ENCODE peak calls at places on chromosomes 2 and 18, in six cellular contexts. One of them, this sample, is unnamed.

GRCh38 chr2:151315381-151315903 is 26.0 kb upstream of the NMI start:
- DNase-seq in GM12878: no peak
- DNase-seq in choroid plexus epithelial cell: no peak
- DNase-seq in transverse colon: no peak
- DNase-seq in neural progenitor cell: peak
- DNase-seq in CD4-positive, alpha-beta T cell: no peak
- DNase-seq in this sample: no peak

GRCh38 chr2:174330945-174331619 is 3.7 kb upstream of the SP9 start:
- DNase-seq in neural progenitor cell: peak
- DNase-seq in transverse colon: no peak
- DNase-seq in CD4-positive, alpha-beta T cell: no peak
- DNase-seq in choroid plexus epithelial cell: no peak
- DNase-seq in GM12878: no peak
- DNase-seq in this sample: no peak

GRCh38 chr2:119914266-119914665 is 98.6 kb upstream of the EPB41L5 start:
- DNase-seq in choroid plexus epithelial cell: peak
- DNase-seq in neural progenitor cell: no peak
- DNase-seq in GM12878: no peak
- DNase-seq in CD4-positive, alpha-beta T cell: no peak
- DNase-seq in transverse colon: no peak
- DNase-seq in this sample: no peak

GRCh38 chr2:200786423-200786822 is 25.3 kb upstream of the BZW1 start:
- DNase-seq in neural progenitor cell: no peak
- DNase-seq in GM12878: no peak
- DNase-seq in choroid plexus epithelial cell: peak
- DNase-seq in transverse colon: no peak
- DNase-seq in CD4-positive, alpha-beta T cell: no peak
- DNase-seq in this sample: no peak

GRCh38 chr18:72360628-72361027 is 183.5 kb downstream of the CBLN2 start:
- DNase-seq in CD4-positive, alpha-beta T cell: no peak
- DNase-seq in GM12878: no peak
- DNase-seq in neural progenitor cell: no peak
- DNase-seq in transverse colon: no peak
- DNase-seq in choroid plexus epithelial cell: peak
- DNase-seq in this sample: no peak

GRCh38 chr2:19839438-19839837 is 62.3 kb downstream of the TTC32 start:
- DNase-seq in transverse colon: no peak
- DNase-seq in CD4-positive, alpha-beta T cell: no peak
- DNase-seq in neural progenitor cell: no peak
- DNase-seq in GM12878: no peak
- DNase-seq in choroid plexus epithelial cell: no peak
- DNase-seq in this sample: no peak

GRCh38 chr2:120679526-120679925 is 56.1 kb upstream of the GLI2 start:
- DNase-seq in GM12878: no peak
- DNase-seq in choroid plexus epithelial cell: no peak
- DNase-seq in CD4-positive, alpha-beta T cell: no peak
- DNase-seq in transverse colon: no peak
- DNase-seq in neural progenitor cell: no peak
- DNase-seq in this sample: no peak

GRCh38 chr2:191272064-191272463 is 26.9 kb downstream of the MYO1B start:
- DNase-seq in neural progenitor cell: no peak
- DNase-seq in transverse colon: no peak
- DNase-seq in GM12878: no peak
- DNase-seq in choroid plexus epithelial cell: no peak
- DNase-seq in CD4-positive, alpha-beta T cell: no peak
- DNase-seq in this sample: no peak

GRCh38 chr2:172461591-172462392 is 34.4 kb downstream of the ITGA6 start:
- DNase-seq in neural progenitor cell: peak
- DNase-seq in GM12878: no peak
- DNase-seq in CD4-positive, alpha-beta T cell: peak
- DNase-seq in choroid plexus epithelial cell: peak
- DNase-seq in transverse colon: peak
- DNase-seq in this sample: peak

GRCh38 chr2:84427235-84428138 is 31.6 kb downstream of the SUCLG1 start:
- DNase-seq in neural progenitor cell: no peak
- DNase-seq in choroid plexus epithelial cell: peak
- DNase-seq in transverse colon: no peak
- DNase-seq in CD4-positive, alpha-beta T cell: no peak
- DNase-seq in GM12878: no peak
- DNase-seq in this sample: no peak

GRCh38 chr2:84421197-84421596 is 37.9 kb downstream of the SUCLG1 start:
- DNase-seq in GM12878: no peak
- DNase-seq in CD4-positive, alpha-beta T cell: no peak
- DNase-seq in choroid plexus epithelial cell: no peak
- DNase-seq in transverse colon: no peak
- DNase-seq in neural progenitor cell: no peak
- DNase-seq in this sample: no peak

GRCh38 chr2:84421791-84422190 is 37.3 kb downstream of the SUCLG1 start:
- DNase-seq in GM12878: no peak
- DNase-seq in neural progenitor cell: no peak
- DNase-seq in transverse colon: no peak
- DNase-seq in choroid plexus epithelial cell: no peak
- DNase-seq in CD4-positive, alpha-beta T cell: no peak
- DNase-seq in this sample: no peak

GRCh38 chr2:84429328-84429727 is 29.8 kb downstream of the SUCLG1 start:
- DNase-seq in choroid plexus epithelial cell: no peak
- DNase-seq in GM12878: no peak
- DNase-seq in transverse colon: no peak
- DNase-seq in CD4-positive, alpha-beta T cell: no peak
- DNase-seq in neural progenitor cell: no peak
- DNase-seq in this sample: no peak

GRCh38 chr2:84424152-84424551 is 34.9 kb downstream of the SUCLG1 start:
- DNase-seq in neural progenitor cell: no peak
- DNase-seq in transverse colon: no peak
- DNase-seq in GM12878: no peak
- DNase-seq in choroid plexus epithelial cell: peak
- DNase-seq in CD4-positive, alpha-beta T cell: no peak
- DNase-seq in this sample: no peak
- TF ChIP-seq CTCF in neural progenitor cell: peak
- TF ChIP-seq CTCF in transverse colon: peak
- TF ChIP-seq CTCF in GM12878: peak
- TF ChIP-seq CTCF in choroid plexus epithelial cell: peak
- TF ChIP-seq CTCF in CD4-positive, alpha-beta T cell: peak
- TF ChIP-seq CTCF in this sample: peak

GRCh38 chr2:107685587-107685986 is 141.1 kb upstream of the RGPD4 start:
- DNase-seq in GM12878: no peak
- DNase-seq in transverse colon: no peak
- DNase-seq in CD4-positive, alpha-beta T cell: no peak
- DNase-seq in neural progenitor cell: no peak
- DNase-seq in choroid plexus epithelial cell: no peak
- DNase-seq in this sample: no peak
- TF ChIP-seq CTCF in GM12878: no peak
- TF ChIP-seq CTCF in transverse colon: no peak
- TF ChIP-seq CTCF in CD4-positive, alpha-beta T cell: no peak
- TF ChIP-seq CTCF in neural progenitor cell: no peak
- TF ChIP-seq CTCF in choroid plexus epithelial cell: no peak
- TF ChIP-seq CTCF in this sample: no peak

DNA sequence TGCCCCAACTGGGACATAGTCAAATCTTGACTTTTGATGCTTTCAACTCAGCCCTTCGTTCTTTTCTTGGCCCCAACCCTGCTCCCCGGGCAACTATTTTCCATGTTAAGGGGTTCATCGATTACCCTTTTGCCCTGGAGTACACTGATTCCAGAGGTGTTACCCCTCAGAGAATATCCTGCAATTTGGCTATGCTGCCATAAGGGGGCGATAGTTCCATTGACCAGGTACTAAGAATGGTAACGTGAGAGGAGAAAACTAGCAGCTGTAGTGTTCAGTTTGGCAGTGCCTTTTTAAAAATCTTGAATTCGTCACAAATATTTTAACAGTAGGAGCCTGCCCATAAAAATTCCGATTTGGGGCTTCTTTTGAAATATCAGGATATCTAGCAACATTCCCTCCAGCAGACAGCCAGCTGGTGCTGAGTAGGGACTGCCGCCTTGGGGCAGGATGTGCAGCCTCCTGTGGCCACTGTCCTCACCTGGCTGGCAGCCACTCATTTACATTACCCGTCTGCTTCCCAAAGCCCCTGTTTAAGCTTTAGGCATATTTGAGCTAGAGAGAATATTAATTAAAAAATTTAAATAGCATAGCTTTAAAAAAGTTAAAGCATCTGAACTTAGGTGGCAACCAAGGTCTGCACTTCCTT is 146.3 kb upstream of the SKOR2 start:
- DNase-seq in transverse colon: peak
- DNase-seq in CD4-positive, alpha-beta T cell: no peak
- DNase-seq in GM12878: no peak
- DNase-seq in choroid plexus epithelial cell: no peak
- DNase-seq in neural progenitor cell: peak
- DNase-seq in this sample: no peak
- TF ChIP-seq CTCF in transverse colon: peak
- TF ChIP-seq CTCF in CD4-positive, alpha-beta T cell: no peak
- TF ChIP-seq CTCF in GM12878: peak
- TF ChIP-seq CTCF in choroid plexus epithelial cell: no peak
- TF ChIP-seq CTCF in neural progenitor cell: peak
- TF ChIP-seq CTCF in this sample: peak

GRCh38 chr2:219404954-219405353 is 13.2 kb upstream of the DES start:
- DNase-seq in CD4-positive, alpha-beta T cell: no peak
- DNase-seq in neural progenitor cell: peak
- DNase-seq in choroid plexus epithelial cell: no peak
- DNase-seq in GM12878: no peak
- DNase-seq in transverse colon: no peak
- DNase-seq in this sample: no peak
- TF ChIP-seq CTCF in CD4-positive, alpha-beta T cell: no peak
- TF ChIP-seq CTCF in neural progenitor cell: no peak
- TF ChIP-seq CTCF in choroid plexus epithelial cell: no peak
- TF ChIP-seq CTCF in GM12878: no peak
- TF ChIP-seq CTCF in transverse colon: no peak
- TF ChIP-seq CTCF in this sample: no peak

GRCh38 chr18:60411715-60412114 is 39.1 kb upstream of the MC4R start:
- DNase-seq in neural progenitor cell: peak
- DNase-seq in GM12878: no peak
- DNase-seq in choroid plexus epithelial cell: peak
- DNase-seq in transverse colon: no peak
- DNase-seq in CD4-positive, alpha-beta T cell: no peak
- DNase-seq in this sample: no peak

GRCh38 chr18:60417946-60418345 is 45.4 kb upstream of the MC4R start:
- DNase-seq in neural progenitor cell: no peak
- DNase-seq in CD4-positive, alpha-beta T cell: no peak
- DNase-seq in GM12878: no peak
- DNase-seq in choroid plexus epithelial cell: no peak
- DNase-seq in transverse colon: no peak
- DNase-seq in this sample: no peak

DNA sequence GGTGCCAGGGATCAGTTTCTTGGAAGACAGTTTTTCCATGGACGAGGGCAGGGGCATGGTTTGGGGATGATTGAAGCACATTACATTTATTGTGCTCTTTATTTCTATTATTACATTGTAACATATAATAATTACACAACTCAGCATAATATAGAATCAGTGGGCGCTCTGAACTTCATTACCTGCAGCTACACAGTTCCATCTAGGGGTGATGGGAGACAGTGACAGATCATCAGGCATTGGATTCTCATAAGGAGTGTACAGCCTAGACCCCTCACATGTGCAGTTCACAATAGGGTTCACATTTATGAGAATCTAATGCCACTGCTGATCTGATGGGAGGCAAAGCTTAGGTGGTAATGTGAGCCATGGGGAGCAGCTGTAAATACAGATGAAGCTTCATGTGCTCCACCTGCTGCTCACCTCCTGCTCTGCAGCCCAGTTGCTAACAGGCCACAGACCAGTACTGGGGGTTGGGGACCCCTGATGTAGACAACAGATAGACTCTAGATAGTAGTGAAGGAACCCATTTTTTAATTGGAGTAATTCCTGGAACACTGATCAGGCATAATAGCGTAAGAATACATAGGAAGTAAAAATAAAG is 41.5 kb upstream of the MC4R start:
- DNase-seq in CD4-positive, alpha-beta T cell: no peak
- DNase-seq in neural progenitor cell: peak
- DNase-seq in choroid plexus epithelial cell: peak
- DNase-seq in transverse colon: peak
- DNase-seq in GM12878: no peak
- DNase-seq in this sample: no peak
- TF ChIP-seq CTCF in CD4-positive, alpha-beta T cell: no peak
- TF ChIP-seq CTCF in neural progenitor cell: peak
- TF ChIP-seq CTCF in choroid plexus epithelial cell: peak
- TF ChIP-seq CTCF in transverse colon: peak
- TF ChIP-seq CTCF in GM12878: peak
- TF ChIP-seq CTCF in this sample: no peak

GRCh38 chr2:180655842-180656454 is 324.5 kb upstream of the UBE2E3 start:
- DNase-seq in CD4-positive, alpha-beta T cell: no peak
- DNase-seq in choroid plexus epithelial cell: no peak
- DNase-seq in GM12878: no peak
- DNase-seq in neural progenitor cell: no peak
- DNase-seq in transverse colon: no peak
- DNase-seq in this sample: no peak
- TF ChIP-seq CTCF in CD4-positive, alpha-beta T cell: no peak
- TF ChIP-seq CTCF in choroid plexus epithelial cell: peak
- TF ChIP-seq CTCF in GM12878: no peak
- TF ChIP-seq CTCF in neural progenitor cell: peak
- TF ChIP-seq CTCF in transverse colon: peak
- TF ChIP-seq CTCF in this sample: peak

GRCh38 chr2:162056796-162057399 is 17.1 kb downstream of the DPP4 start:
- DNase-seq in choroid plexus epithelial cell: no peak
- DNase-seq in CD4-positive, alpha-beta T cell: no peak
- DNase-seq in transverse colon: no peak
- DNase-seq in neural progenitor cell: no peak
- DNase-seq in GM12878: no peak
- DNase-seq in this sample: no peak

GRCh38 chr2:162053808-162054155 is 20.2 kb downstream of the DPP4 start:
- DNase-seq in neural progenitor cell: no peak
- DNase-seq in transverse colon: no peak
- DNase-seq in CD4-positive, alpha-beta T cell: no peak
- DNase-seq in GM12878: no peak
- DNase-seq in choroid plexus epithelial cell: no peak
- DNase-seq in this sample: no peak

GRCh38 chr2:162057426-162057825 is 16.6 kb downstream of the DPP4 start:
- DNase-seq in choroid plexus epithelial cell: no peak
- DNase-seq in neural progenitor cell: no peak
- DNase-seq in transverse colon: no peak
- DNase-seq in CD4-positive, alpha-beta T cell: no peak
- DNase-seq in GM12878: no peak
- DNase-seq in this sample: no peak

GRCh38 chr2:162050513-162050961 is 23.5 kb downstream of the DPP4 start:
- DNase-seq in transverse colon: no peak
- DNase-seq in CD4-positive, alpha-beta T cell: no peak
- DNase-seq in choroid plexus epithelial cell: no peak
- DNase-seq in GM12878: no peak
- DNase-seq in neural progenitor cell: no peak
- DNase-seq in this sample: no peak

DNA sequence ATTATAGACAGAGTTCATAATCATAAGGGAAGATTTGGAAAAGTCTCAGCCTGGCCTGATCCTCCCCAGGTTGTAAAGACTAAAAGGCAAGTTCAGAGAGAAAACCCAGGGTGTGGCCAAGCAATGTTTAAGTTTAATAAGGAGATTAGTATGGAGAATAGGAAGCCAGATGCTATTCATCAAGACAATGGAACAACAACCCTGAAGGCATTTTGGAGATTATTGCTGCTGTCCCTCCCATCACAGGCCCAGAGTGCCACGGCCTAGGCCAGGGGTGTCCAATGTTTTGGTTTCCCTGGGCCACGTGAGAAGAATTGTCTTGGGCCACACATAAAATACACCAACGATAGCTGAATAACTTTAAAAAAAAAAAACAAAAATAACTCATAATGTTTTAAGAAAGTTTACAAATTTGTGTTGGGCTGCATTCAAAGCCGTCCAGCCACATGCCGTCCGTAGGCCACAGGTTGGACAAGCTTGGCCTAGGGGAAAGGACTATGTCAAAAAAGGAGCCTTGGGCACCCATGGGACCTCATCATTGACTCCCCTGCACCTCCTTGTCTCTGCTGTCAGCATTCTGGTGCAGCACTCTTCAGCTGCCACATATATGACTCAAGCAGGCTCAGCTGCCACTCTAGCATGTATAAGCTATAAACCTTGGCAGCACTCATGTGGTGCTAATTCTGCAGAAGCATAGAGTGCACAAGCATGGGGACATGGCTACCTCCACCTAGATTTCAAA is 20.8 kb downstream of the DPP4 start:
- DNase-seq in CD4-positive, alpha-beta T cell: no peak
- DNase-seq in transverse colon: no peak
- DNase-seq in choroid plexus epithelial cell: no peak
- DNase-seq in neural progenitor cell: no peak
- DNase-seq in GM12878: no peak
- DNase-seq in this sample: no peak
- TF ChIP-seq CTCF in CD4-positive, alpha-beta T cell: no peak
- TF ChIP-seq CTCF in transverse colon: no peak
- TF ChIP-seq CTCF in choroid plexus epithelial cell: no peak
- TF ChIP-seq CTCF in neural progenitor cell: no peak
- TF ChIP-seq CTCF in GM12878: no peak
- TF ChIP-seq CTCF in this sample: no peak